ENCODE peak calls at places on chromosomes 13 and 19, in four cellular contexts. One of them, this sample, is unnamed.

GRCh38 chr19:13794388-13794751 is 873 bp upstream of the ZSWIM4 start:
- DNase-seq in Peyer's patch: peak; percentile 66
- DNase-seq in GM12864: no peak
- DNase-seq in psoas muscle: peak; percentile 89
- DNase-seq in this sample: no peak

GRCh38 chr13:109253316-109253715 is 533.1 kb downstream of the IRS2 start:
- DNase-seq in Peyer's patch: no peak
- DNase-seq in psoas muscle: no peak
- DNase-seq in GM12864: no peak
- DNase-seq in this sample: no peak

GRCh38 chr13:93535256-93535655 is 308.6 kb downstream of the GPC6 start:
- DNase-seq in Peyer's patch: no peak
- DNase-seq in GM12864: no peak
- DNase-seq in psoas muscle: no peak
- DNase-seq in this sample: no peak

GRCh38 chr19:55149078-55150003 is at the start of gene TNNT1:
- DNase-seq in GM12864: no peak
- DNase-seq in Peyer's patch: no peak
- DNase-seq in psoas muscle: peak; percentile 85
- DNase-seq in this sample: no peak

GRCh38 chr13:53005631-53006030 is 23.0 kb upstream of the OLFM4 start:
- DNase-seq in psoas muscle: no peak
- DNase-seq in Peyer's patch: no peak
- DNase-seq in GM12864: no peak
- DNase-seq in this sample: no peak

GRCh38 chr13:105991622-105992254 is 543.7 kb downstream of the EFNB2 start:
- DNase-seq in GM12864: no peak
- DNase-seq in Peyer's patch: no peak
- DNase-seq in psoas muscle: no peak
- DNase-seq in this sample: no peak

GRCh38 chr13:44667950-44668349 is 91.8 kb upstream of the TSC22D1 start:
- DNase-seq in psoas muscle: no peak
- DNase-seq in GM12864: no peak
- DNase-seq in Peyer's patch: no peak
- DNase-seq in this sample: no peak

GRCh38 chr19:28504727-28505126 is 708.2 kb downstream of the UQCRFS1 start:
- DNase-seq in GM12864: no peak
- DNase-seq in psoas muscle: no peak
- DNase-seq in Peyer's patch: no peak
- DNase-seq in this sample: no peak

GRCh38 chr13:102707465-102707864 is 12.6 kb upstream of the METTL21C start:
- DNase-seq in GM12864: no peak
- DNase-seq in Peyer's patch: no peak
- DNase-seq in psoas muscle: no peak
- DNase-seq in this sample: no peak

GRCh38 chr19:5285311-5285710 is 55.3 kb downstream of the PTPRS start:
- DNase-seq in GM12864: no peak
- DNase-seq in psoas muscle: no peak
- DNase-seq in Peyer's patch: no peak
- DNase-seq in this sample: no peak

GRCh38 chr13:48653074-48654054 is at the start of gene CYSLTR2:
- DNase-seq in GM12864: peak; percentile 25
- DNase-seq in psoas muscle: no peak
- DNase-seq in Peyer's patch: no peak
- DNase-seq in this sample: no peak

GRCh38 chr13:42581427-42581826 is 7.5 kb downstream of the TNFSF11 start:
- DNase-seq in psoas muscle: no peak
- DNase-seq in GM12864: no peak
- DNase-seq in Peyer's patch: no peak
- DNase-seq in this sample: no peak

GRCh38 chr19:50772408-50773311 is 2.4 kb downstream of the GPR32 start:
- DNase-seq in psoas muscle: no peak
- DNase-seq in GM12864: no peak
- DNase-seq in Peyer's patch: no peak
- DNase-seq in this sample: no peak

GRCh38 chr19:11141937-11142527 is 13.6 kb downstream of the SPC24 start:
- DNase-seq in psoas muscle: no peak
- DNase-seq in Peyer's patch: no peak
- DNase-seq in GM12864: no peak
- DNase-seq in this sample: no peak

GRCh38 chr13:104954210-104954609 is 1581.3 kb downstream of the EFNB2 start:
- DNase-seq in GM12864: no peak
- DNase-seq in psoas muscle: no peak
- DNase-seq in Peyer's patch: no peak
- DNase-seq in this sample: no peak

GRCh38 chr19:48344892-48345291 is 18.8 kb downstream of the TMEM143 start:
- DNase-seq in GM12864: no peak
- DNase-seq in Peyer's patch: no peak
- DNase-seq in psoas muscle: no peak
- DNase-seq in this sample: no peak

GRCh38 chr19:33152178-33152577 is 20.3 kb downstream of the WDR88 start:
- DNase-seq in GM12864: no peak
- DNase-seq in Peyer's patch: no peak
- DNase-seq in psoas muscle: no peak
- DNase-seq in this sample: no peak

GRCh38 chr19:47340477-47341208 is 8.5 kb upstream of the DHX34 start:
- DNase-seq in psoas muscle: no peak
- DNase-seq in GM12864: no peak
- DNase-seq in Peyer's patch: no peak
- DNase-seq in this sample: no peak

GRCh38 chr19:29634002-29634401 is 27.9 kb downstream of the POP4 start:
- DNase-seq in GM12864: no peak
- DNase-seq in psoas muscle: no peak
- DNase-seq in Peyer's patch: no peak
- DNase-seq in this sample: no peak

GRCh38 chr13:59176775-59177174 is 987.0 kb downstream of the DIAPH3 start:
- DNase-seq in GM12864: no peak
- DNase-seq in Peyer's patch: no peak
- DNase-seq in psoas muscle: no peak
- DNase-seq in this sample: no peak

GRCh38 chr13:109790071-109790470 is 3.7 kb upstream of the IRS2 start:
- DNase-seq in Peyer's patch: no peak
- DNase-seq in GM12864: no peak
- DNase-seq in psoas muscle: no peak
- DNase-seq in this sample: no peak

GRCh38 chr13:101139076-101139475 is 277.2 kb downstream of the NALCN start:
- DNase-seq in Peyer's patch: no peak
- DNase-seq in psoas muscle: no peak
- DNase-seq in GM12864: no peak
- DNase-seq in this sample: no peak

GRCh38 chr13:99926014-99926731 is 45.4 kb downstream of the ZIC5 start:
- DNase-seq in Peyer's patch: peak; percentile 54
- DNase-seq in psoas muscle: no peak
- DNase-seq in GM12864: no peak
- DNase-seq in this sample: no peak

GRCh38 chr13:93146584-93147292 is 79.9 kb upstream of the GPC6 start:
- DNase-seq in Peyer's patch: no peak
- DNase-seq in GM12864: no peak
- DNase-seq in psoas muscle: no peak
- DNase-seq in this sample: no peak

GRCh38 chr13:20239748-20240147 is 7.6 kb upstream of the GJB6 start:
- DNase-seq in psoas muscle: no peak
- DNase-seq in GM12864: no peak
- DNase-seq in Peyer's patch: no peak
- DNase-seq in this sample: no peak
- TF ChIP-seq CTCF in psoas muscle: no peak
- TF ChIP-seq CTCF in GM12864: no peak
- TF ChIP-seq CTCF in Peyer's patch: no peak
- TF ChIP-seq CTCF in this sample: no peak

DNA sequence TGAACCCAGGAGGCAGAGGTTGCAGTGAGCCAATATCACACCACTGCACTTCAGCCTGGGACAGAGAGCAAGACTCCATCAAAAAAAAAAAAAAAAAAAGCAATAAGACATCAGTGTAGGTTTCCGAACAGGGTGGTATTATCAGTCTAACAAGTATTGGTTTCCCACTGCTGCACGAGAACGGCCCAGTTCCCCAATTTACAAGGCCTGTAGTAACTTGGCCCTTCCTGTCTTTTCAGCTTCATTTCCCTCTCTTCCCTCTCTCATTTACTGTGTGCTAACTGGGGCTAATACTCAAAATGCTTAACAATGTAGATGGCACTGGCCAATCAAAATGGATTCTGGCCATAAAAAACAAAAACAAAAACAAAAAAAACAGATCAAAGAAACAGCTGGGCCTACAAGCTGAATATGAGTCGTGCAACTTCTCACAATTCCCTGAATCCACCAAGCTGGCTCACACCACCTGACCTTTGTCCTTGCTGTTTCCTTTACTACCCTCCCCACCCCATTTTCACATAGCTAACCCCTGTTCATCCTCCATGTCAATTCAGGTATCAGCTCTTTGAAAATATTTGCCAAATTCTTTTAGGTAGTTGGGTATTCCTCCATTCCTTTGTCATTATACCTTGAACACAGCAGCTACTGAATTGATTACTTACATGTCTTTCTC is 2.4 kb downstream of the TEX101 start:
- DNase-seq in GM12864: no peak
- DNase-seq in psoas muscle: no peak
- DNase-seq in Peyer's patch: no peak
- DNase-seq in this sample: no peak
- TF ChIP-seq CTCF in GM12864: no peak
- TF ChIP-seq CTCF in psoas muscle: no peak
- TF ChIP-seq CTCF in Peyer's patch: no peak
- TF ChIP-seq CTCF in this sample: no peak

GRCh38 chr19:24159707-24160106 is 72.7 kb downstream of the ZNF254 start:
- DNase-seq in GM12864: no peak
- DNase-seq in psoas muscle: no peak
- DNase-seq in Peyer's patch: no peak
- DNase-seq in this sample: no peak
- TF ChIP-seq CTCF in GM12864: peak; percentile 34
- TF ChIP-seq CTCF in psoas muscle: no peak
- TF ChIP-seq CTCF in Peyer's patch: no peak
- TF ChIP-seq CTCF in this sample: no peak

GRCh38 chr13:30808600-30808999 is 73.3 kb downstream of the ALOX5AP start:
- DNase-seq in psoas muscle: no peak
- DNase-seq in Peyer's patch: no peak
- DNase-seq in GM12864: no peak
- DNase-seq in this sample: no peak
- TF ChIP-seq CTCF in psoas muscle: no peak
- TF ChIP-seq CTCF in Peyer's patch: no peak
- TF ChIP-seq CTCF in GM12864: no peak
- TF ChIP-seq CTCF in this sample: no peak

GRCh38 chr19:38211206-38211605 is 12.8 kb downstream of the DPF1 start:
- DNase-seq in GM12864: no peak
- DNase-seq in Peyer's patch: no peak
- DNase-seq in psoas muscle: no peak
- DNase-seq in this sample: no peak
- TF ChIP-seq CTCF in GM12864: peak; percentile 8
- TF ChIP-seq CTCF in Peyer's patch: no peak
- TF ChIP-seq CTCF in psoas muscle: no peak
- TF ChIP-seq CTCF in this sample: peak; percentile 32

DNA sequence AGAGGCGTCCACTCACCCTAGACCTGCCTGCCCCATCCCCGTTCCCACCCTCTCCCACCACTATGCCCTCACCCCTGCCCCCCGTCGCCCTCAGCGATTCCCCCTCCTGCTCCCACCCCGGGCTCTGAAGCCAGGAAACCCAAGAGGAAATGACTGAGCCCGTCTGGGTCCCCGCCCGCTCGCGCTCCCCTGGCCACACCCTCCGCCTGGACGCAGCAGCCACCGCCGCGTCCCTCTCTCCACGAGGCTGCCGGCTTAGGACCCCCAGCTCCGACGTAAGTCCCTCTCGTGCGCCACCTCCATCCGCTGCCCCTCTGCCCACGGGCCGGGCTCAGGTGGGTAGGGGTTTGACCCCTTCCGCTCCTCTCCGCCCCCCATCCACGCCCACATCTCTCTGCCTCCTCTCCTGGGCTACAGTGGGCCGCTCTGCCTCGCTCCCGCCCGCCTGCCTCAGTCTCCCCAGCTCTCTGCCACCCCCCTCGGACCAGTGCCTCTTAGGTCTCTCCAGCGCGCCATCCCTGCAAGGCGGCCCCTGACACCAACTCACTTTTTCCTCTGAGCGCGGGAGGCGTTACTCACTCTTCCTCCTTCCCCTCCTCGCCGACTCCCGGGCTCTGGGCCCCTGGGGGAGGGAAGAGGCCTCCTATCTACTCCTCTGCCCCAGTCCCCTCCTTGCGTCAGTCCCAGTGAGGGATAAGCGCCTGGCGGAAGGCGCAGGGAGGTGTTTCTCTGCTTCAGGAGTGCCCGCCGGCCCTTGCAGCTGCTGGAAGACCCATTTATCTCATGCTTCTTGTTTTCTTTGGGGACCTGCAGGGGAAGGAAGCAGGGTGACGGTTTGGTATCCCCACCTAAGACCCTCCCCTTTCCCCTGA is at the start of gene FXYD5:
- DNase-seq in psoas muscle: peak; percentile 74
- DNase-seq in Peyer's patch: no peak
- DNase-seq in GM12864: no peak
- DNase-seq in this sample: peak; percentile 53
- TF ChIP-seq CTCF in psoas muscle: no peak
- TF ChIP-seq CTCF in Peyer's patch: no peak
- TF ChIP-seq CTCF in GM12864: no peak
- TF ChIP-seq CTCF in this sample: no peak

GRCh38 chr19:8131517-8131916 is 17.9 kb downstream of the FBN3 start:
- DNase-seq in Peyer's patch: no peak
- DNase-seq in psoas muscle: no peak
- DNase-seq in GM12864: no peak
- DNase-seq in this sample: no peak

GRCh38 chr19:8128551-8128950 is 20.8 kb downstream of the FBN3 start:
- DNase-seq in psoas muscle: no peak
- DNase-seq in GM12864: no peak
- DNase-seq in Peyer's patch: no peak
- DNase-seq in this sample: no peak

GRCh38 chr19:8129061-8129460 is 20.3 kb downstream of the FBN3 start:
- DNase-seq in psoas muscle: no peak
- DNase-seq in GM12864: no peak
- DNase-seq in Peyer's patch: no peak
- DNase-seq in this sample: no peak

GRCh38 chr19:8135946-8136618 is 13.3 kb downstream of the FBN3 start:
- DNase-seq in Peyer's patch: no peak
- DNase-seq in psoas muscle: no peak
- DNase-seq in GM12864: no peak
- DNase-seq in this sample: no peak

GRCh38 chr19:8132858-8133458 is 16.4 kb downstream of the FBN3 start:
- DNase-seq in GM12864: no peak
- DNase-seq in psoas muscle: no peak
- DNase-seq in Peyer's patch: no peak
- DNase-seq in this sample: no peak
- TF ChIP-seq CTCF in GM12864: no peak
- TF ChIP-seq CTCF in psoas muscle: no peak
- TF ChIP-seq CTCF in Peyer's patch: no peak
- TF ChIP-seq CTCF in this sample: no peak

This sample was measured in endothelial cell.